ENCODE peak calls at places on chromosomes 5 and 9, in four cellular contexts. T is left ventricle myocardium inferior, B is fibroblast of pulmonary artery, I is lung microvascular endothelial cell. V is an unnamed sample.
A peak's percentile ranks its signal among the peaks of the same experiment; 100 is the strongest.

GRCh38 chr5:159419567-159419966 is 89.3 kb upstream of the IL12B start:
- DNase-seq in T (no peak), B (no peak), I (no peak), V (no peak)

GRCh38 chr5:162128117-162128516 is 60.5 kb downstream of the GABRG2 start:
- DNase-seq in T (no peak), B (no peak), I (no peak), V (no peak)

GRCh38 chr5:29983528-29984152 is 1209.8 kb upstream of the CDH6 start:
- DNase-seq in T (no peak), B (no peak), I (no peak), V (no peak)

GRCh38 chr5:76836181-76836580 is 13.6 kb upstream of the S100Z start:
- DNase-seq in T (no peak), B (no peak), I (peak; percentile 42), V (no peak)

GRCh38 chr9:63859475-63860215 is 1425.4 kb downstream of the FOXD4L5 start:
- DNase-seq in T (peak; percentile 33), B (peak; percentile 0), I (peak; percentile 0), V (peak; percentile 53)

GRCh38 chr9:14205463-14205862 is 108.5 kb downstream of the NFIB start:
- DNase-seq in T (no peak), B (peak; percentile 91), I (peak; percentile 42), V (no peak)

GRCh38 chr9:133874061-133874638 is 118.0 kb downstream of the VAV2 start:
- DNase-seq in T (no peak), B (peak; percentile 60), I (peak; percentile 65), V (peak; percentile 82)

GRCh38 chr5:67196537-67197059 is at the start of gene CD180:
- DNase-seq in T (peak; percentile 38), B (peak; percentile 29), I (no peak), V (no peak)

GRCh38 chr9:123338710-123339665 is 17.0 kb upstream of the CRB2 start:
- DNase-seq in T (peak; percentile 37), B (peak; percentile 44), I (peak; percentile 36), V (no peak)

GRCh38 chr9:72540348-72540873 is 19.0 kb downstream of the TMC1 start:
- DNase-seq in T (no peak), B (no peak), I (no peak), V (peak; percentile 71)

GRCh38 chr5:3428355-3428754 is 167.3 kb upstream of the IRX1 start:
- DNase-seq in T (no peak), B (no peak), I (no peak), V (no peak)

GRCh38 chr5:66769030-66769733 is 173.0 kb downstream of the MAST4 start:
- DNase-seq in T (no peak), B (no peak), I (no peak), V (no peak)

GRCh38 chr5:52876456-52876855 is 88.7 kb downstream of the ITGA1 start:
- DNase-seq in T (no peak), B (peak; percentile 78), I (no peak), V (no peak)

GRCh38 chr5:79510638-79511037 is 3.3 kb downstream of the HOMER1 start:
- DNase-seq in T (peak; percentile 24), B (no peak), I (no peak), V (no peak)

GRCh38 chr5:165914462-165914861 is 2377.0 kb upstream of the WWC1 start:
- DNase-seq in T (no peak), B (no peak), I (no peak), V (no peak)

V was measured in adrenal gland.